ENCODE peak calls at places on chromosomes 5 and 9, in five cellular contexts. V is ACHN, F is DMS153, B is HT1080, W is RPMI7951. N is an unnamed sample.

GRCh38 chr5:139633295-139634027 is 14.7 kb upstream of the CXXC5 start:
- DNase-seq in V (peak), F (no peak), B (peak), W (peak), N (peak)

GRCh38 chr5:141475625-141476131 is at the start of gene PCDHGC3:
- DNase-seq in V (peak), F (peak), B (peak), W (peak), N (peak)

GRCh38 chr5:76030343-76030742 is 52.8 kb upstream of the SV2C start:
- DNase-seq in V (no peak), F (no peak), B (no peak), W (peak), N (no peak)

GRCh38 chr5:157748740-157749461 is 5.4 kb downstream of the LSM11 start:
- DNase-seq in V (no peak), F (no peak), B (peak), W (peak), N (peak)

GRCh38 chr5:146797683-146798082 is 80.9 kb downstream of the PPP2R2B start:
- DNase-seq in V (no peak), F (no peak), B (no peak), W (no peak), N (no peak)

GRCh38 chr9:83620841-83621636 is 1.9 kb upstream of the IDNK start:
- DNase-seq in V (peak), F (peak), B (peak), W (peak), N (peak)

GRCh38 chr9:34603610-34604231 is 8.2 kb downstream of the RPP25L start:
- DNase-seq in V (peak), F (peak), B (peak), W (peak), N (peak)

GRCh38 chr9:131299948-131300347 is 10.4 kb downstream of the PLPP7 start:
- DNase-seq in V (no peak), F (no peak), B (no peak), W (no peak), N (no peak)

GRCh38 chr5:103289024-103289423 is 30.5 kb downstream of the MACIR start:
- DNase-seq in V (no peak), F (no peak), B (no peak), W (no peak), N (no peak)

GRCh38 chr9:4020038-4020746 is 279.7 kb downstream of the GLIS3 start:
- DNase-seq in V (no peak), F (no peak), B (no peak), W (no peak), N (peak)

GRCh38 chr5:125485003-125485641 is 738.7 kb upstream of the ZNF608 start:
- DNase-seq in V (peak), F (peak), B (peak), W (peak), N (peak)

GRCh38 chr9:133780962-133781827 is 43.0 kb upstream of the SARDH start:
- DNase-seq in V (no peak), F (no peak), B (no peak), W (no peak), N (no peak)

GRCh38 chr5:131974622-131974955 is 29.1 kb upstream of the MEIKIN start:
- DNase-seq in V (no peak), F (no peak), B (no peak), W (no peak), N (no peak)

GRCh38 chr9:136155576-136155975 is 36.9 kb upstream of the TMEM250 start:
- DNase-seq in V (no peak), F (no peak), B (no peak), W (no peak), N (no peak)

GRCh38 chr5:133794066-133794465 is 174.4 kb downstream of the C5orf15 start:
- DNase-seq in V (no peak), F (no peak), B (no peak), W (no peak), N (no peak)

GRCh38 chr5:150801117-150801927 is 22.8 kb downstream of the SMIM3 start:
- DNase-seq in V (peak), F (no peak), B (peak), W (no peak), N (peak)

GRCh38 chr5:81359108-81359507 is 34.8 kb downstream of the ACOT12 start:
- DNase-seq in V (no peak), F (no peak), B (peak), W (no peak), N (no peak)

GRCh38 chr5:83924891-83925290 is 204.2 kb upstream of the HAPLN1 start:
- DNase-seq in V (no peak), F (no peak), B (peak), W (peak), N (no peak)

GRCh38 chr5:107618233-107618632 is 52.5 kb downstream of the EFNA5 start:
- DNase-seq in V (no peak), F (no peak), B (no peak), W (peak), N (peak)

GRCh38 chr5:53712327-53712726 is 151.9 kb downstream of the NDUFS4 start:
- DNase-seq in V (no peak), F (no peak), B (peak), W (peak), N (no peak)

GRCh38 chr5:154850255-154851062 is at the start of gene FAXDC2:
- DNase-seq in V (peak), F (no peak), B (peak), W (peak), N (peak)

GRCh38 chr5:108487951-108488350 is 106.1 kb upstream of the FBXL17 start:
- DNase-seq in V (no peak), F (no peak), B (no peak), W (no peak), N (no peak)

GRCh38 chr9:105232207-105232606 is 12.2 kb upstream of the SLC44A1 start:
- DNase-seq in V (no peak), F (no peak), B (peak), W (peak), N (no peak)

GRCh38 chr9:97312101-97312500 is 4.6 kb downstream of the CCDC180 start:
- DNase-seq in V (no peak), F (no peak), B (no peak), W (no peak), N (no peak)

GRCh38 chr9:97794666-97795065 is 58.4 kb upstream of the FOXE1 start:
- DNase-seq in V (no peak), F (no peak), B (peak), W (no peak), N (peak)